ENCODE peak calls at places on chromosomes 6 and 20, in seven cellular contexts. One of them, this sample, is unnamed.

GRCh38 chr6:152189736-152190135 is 382.3 kb downstream of the ESR1 start:
- DNase-seq in tibial artery: no peak
- DNase-seq in pancreas: no peak
- DNase-seq in NCI-H345: no peak
- DNase-seq in PC-9: no peak
- DNase-seq in activated CD8-positive, alpha-beta T cell treated with anti-CD3 and anti-CD28 coated beads for 36 hours: no peak
- DNase-seq in uterus: no peak
- DNase-seq in this sample: no peak

GRCh38 chr6:79617521-79617941 is 13.6 kb upstream of the SH3BGRL2 start:
- DNase-seq in PC-9: no peak
- DNase-seq in tibial artery: no peak
- DNase-seq in uterus: no peak
- DNase-seq in activated CD8-positive, alpha-beta T cell treated with anti-CD3 and anti-CD28 coated beads for 36 hours: no peak
- DNase-seq in NCI-H345: no peak
- DNase-seq in pancreas: no peak
- DNase-seq in this sample: no peak

GRCh38 chr6:43076928-43077809 is 1.1 kb downstream of the PTK7 start:
- DNase-seq in uterus: peak
- DNase-seq in NCI-H345: peak
- DNase-seq in activated CD8-positive, alpha-beta T cell treated with anti-CD3 and anti-CD28 coated beads for 36 hours: peak
- DNase-seq in pancreas: peak
- DNase-seq in PC-9: peak
- DNase-seq in tibial artery: no peak
- DNase-seq in this sample: no peak

GRCh38 chr6:139655783-139656705 is 281.6 kb upstream of the CITED2 start:
- DNase-seq in pancreas: no peak
- DNase-seq in activated CD8-positive, alpha-beta T cell treated with anti-CD3 and anti-CD28 coated beads for 36 hours: no peak
- DNase-seq in uterus: no peak
- DNase-seq in tibial artery: no peak
- DNase-seq in NCI-H345: peak
- DNase-seq in PC-9: peak
- DNase-seq in this sample: no peak

GRCh38 chr6:158879180-158879579 is 60.0 kb upstream of the EZR start:
- DNase-seq in tibial artery: no peak
- DNase-seq in NCI-H345: no peak
- DNase-seq in activated CD8-positive, alpha-beta T cell treated with anti-CD3 and anti-CD28 coated beads for 36 hours: peak
- DNase-seq in uterus: no peak
- DNase-seq in pancreas: no peak
- DNase-seq in PC-9: no peak
- DNase-seq in this sample: no peak

GRCh38 chr6:2803731-2804429 is 37.8 kb downstream of the SERPINB1 start:
- DNase-seq in uterus: no peak
- DNase-seq in pancreas: no peak
- DNase-seq in NCI-H345: no peak
- DNase-seq in PC-9: no peak
- DNase-seq in activated CD8-positive, alpha-beta T cell treated with anti-CD3 and anti-CD28 coated beads for 36 hours: no peak
- DNase-seq in tibial artery: no peak
- DNase-seq in this sample: no peak

GRCh38 chr6:132892929-132893771 is 78.8 kb downstream of the RPS12 start:
- DNase-seq in PC-9: no peak
- DNase-seq in tibial artery: no peak
- DNase-seq in activated CD8-positive, alpha-beta T cell treated with anti-CD3 and anti-CD28 coated beads for 36 hours: no peak
- DNase-seq in pancreas: no peak
- DNase-seq in uterus: no peak
- DNase-seq in NCI-H345: no peak
- DNase-seq in this sample: no peak

GRCh38 chr6:154058963-154059680 is 20.1 kb downstream of the OPRM1 start:
- DNase-seq in pancreas: no peak
- DNase-seq in NCI-H345: no peak
- DNase-seq in PC-9: no peak
- DNase-seq in uterus: no peak
- DNase-seq in activated CD8-positive, alpha-beta T cell treated with anti-CD3 and anti-CD28 coated beads for 36 hours: no peak
- DNase-seq in tibial artery: no peak
- DNase-seq in this sample: no peak

GRCh38 chr20:35030136-35030535 is 62.5 kb downstream of the TRPC4AP start:
- DNase-seq in uterus: no peak
- DNase-seq in NCI-H345: no peak
- DNase-seq in pancreas: no peak
- DNase-seq in PC-9: no peak
- DNase-seq in tibial artery: no peak
- DNase-seq in activated CD8-positive, alpha-beta T cell treated with anti-CD3 and anti-CD28 coated beads for 36 hours: no peak
- DNase-seq in this sample: no peak

GRCh38 chr6:27541212-27541931 is 68.5 kb upstream of the ZNF184 start:
- DNase-seq in uterus: no peak
- DNase-seq in activated CD8-positive, alpha-beta T cell treated with anti-CD3 and anti-CD28 coated beads for 36 hours: peak
- DNase-seq in tibial artery: no peak
- DNase-seq in NCI-H345: no peak
- DNase-seq in PC-9: no peak
- DNase-seq in pancreas: no peak
- DNase-seq in this sample: no peak

GRCh38 chr6:34562861-34563512 is 6.9 kb upstream of the SPDEF start:
- DNase-seq in PC-9: no peak
- DNase-seq in uterus: no peak
- DNase-seq in pancreas: no peak
- DNase-seq in activated CD8-positive, alpha-beta T cell treated with anti-CD3 and anti-CD28 coated beads for 36 hours: no peak
- DNase-seq in tibial artery: no peak
- DNase-seq in NCI-H345: no peak
- DNase-seq in this sample: no peak

GRCh38 chr20:58973179-58973578 is 7.9 kb upstream of the NELFCD start:
- DNase-seq in tibial artery: no peak
- DNase-seq in PC-9: no peak
- DNase-seq in uterus: no peak
- DNase-seq in pancreas: no peak
- DNase-seq in NCI-H345: no peak
- DNase-seq in activated CD8-positive, alpha-beta T cell treated with anti-CD3 and anti-CD28 coated beads for 36 hours: no peak
- DNase-seq in this sample: no peak

GRCh38 chr6:43575105-43575771 is 600 bp downstream of the XPO5 start:
- DNase-seq in NCI-H345: peak
- DNase-seq in PC-9: no peak
- DNase-seq in pancreas: peak
- DNase-seq in tibial artery: peak
- DNase-seq in uterus: no peak
- DNase-seq in activated CD8-positive, alpha-beta T cell treated with anti-CD3 and anti-CD28 coated beads for 36 hours: peak
- DNase-seq in this sample: peak

GRCh38 chr20:2799271-2799670 is 1.2 kb downstream of the CPXM1 start:
- DNase-seq in tibial artery: no peak
- DNase-seq in activated CD8-positive, alpha-beta T cell treated with anti-CD3 and anti-CD28 coated beads for 36 hours: no peak
- DNase-seq in NCI-H345: no peak
- DNase-seq in uterus: no peak
- DNase-seq in PC-9: no peak
- DNase-seq in pancreas: no peak
- DNase-seq in this sample: no peak

This sample was measured in aorta.